ENCODE peak calls at places on chromosome 17, in eight cellular contexts. Y is stimulated activated CD8-positive, alpha-beta memory T cell treated with anti-CD3 and anti-CD28 coated beads, Interleukin-4, amount 100 ng/mL, for 48 hours; H is T-helper 2 cell; M is OCI-LY7; T is H9; D is BJ; O is fibroblast of mammary gland; I is fibroblast of lung. B is an unnamed sample.

GRCh38 chr17:57576744-57577143 is 168.4 kb downstream of the CCDC182 start:
- DNase-seq in M (no peak), O (no peak), D (no peak), I (no peak), T (no peak), H (no peak), Y (no peak), B (no peak)

GRCh38 chr17:61658183-61658582 is 67.2 kb upstream of the NACA2 start:
- DNase-seq in O (no peak), H (no peak), I (no peak), Y (no peak), M (no peak), T (no peak), D (no peak), B (no peak)

GRCh38 chr17:58268326-58268725 is 12.4 kb downstream of the MPO start:
- DNase-seq in T (no peak), I (no peak), D (no peak), H (no peak), Y (no peak), O (no peak), M (no peak), B (no peak)

GRCh38 chr17:300881-301280 is 51.7 kb downstream of the RPH3AL start:
- DNase-seq in H (no peak), I (no peak), D (no peak), O (no peak), M (no peak), Y (no peak), T (no peak), B (no peak)

GRCh38 chr17:45813051-45813731 is 29.1 kb downstream of the CRHR1 start:
- DNase-seq in D (no peak), H (no peak), O (no peak), I (no peak), Y (no peak), T (peak; percentile 90), M (no peak), B (no peak)

GRCh38 chr17:77610980-77611641 is 347.4 kb upstream of the TNRC6C start:
- DNase-seq in I (no peak), D (peak; percentile 35), Y (no peak), T (no peak), O (peak; percentile 43), M (no peak), H (no peak), B (no peak)

GRCh38 chr17:7329360-7330098 is 394 bp upstream of the NEURL4 start:
- DNase-seq in I (peak; percentile 100), M (peak; percentile 100), H (peak; percentile 86), D (peak; percentile 95), T (peak; percentile 100), Y (peak; percentile 96), O (peak; percentile 98), B (peak; percentile 97)

GRCh38 chr17:17722906-17723353 is 41.7 kb downstream of the RAI1 start:
- DNase-seq in D (no peak), H (no peak), M (no peak), Y (no peak), I (no peak), O (no peak), T (no peak), B (no peak)

GRCh38 chr17:81083125-81083765 is 48.3 kb downstream of the BAIAP2 start:
- DNase-seq in O (no peak), T (no peak), M (no peak), D (no peak), I (no peak), Y (no peak), H (no peak), B (no peak)

GRCh38 chr17:17808706-17809432 is 27.9 kb downstream of the SREBF1 start:
- DNase-seq in D (no peak), Y (peak; percentile 56), T (no peak), M (peak; percentile 48), H (no peak), I (peak; percentile 45), O (peak; percentile 63), B (no peak)

GRCh38 chr17:32783602-32784001 is 93.3 kb downstream of the MYO1D start:
- DNase-seq in Y (no peak), M (peak; percentile 68), H (no peak), T (no peak), D (no peak), I (peak; percentile 53), O (peak; percentile 76), B (peak; percentile 55)

GRCh38 chr17:27539794-27540193 is 83.5 kb downstream of the KSR1 start:
- DNase-seq in M (no peak), D (no peak), T (no peak), O (no peak), H (no peak), I (no peak), Y (no peak), B (no peak)

GRCh38 chr17:44011876-44012275 is 2.9 kb downstream of the TMEM101 start:
- DNase-seq in T (no peak), D (no peak), I (no peak), Y (no peak), H (no peak), O (no peak), M (no peak), B (no peak)

GRCh38 chr17:37683454-37683984 is 40.3 kb upstream of the DDX52 start:
- DNase-seq in T (no peak), Y (no peak), D (no peak), H (no peak), O (no peak), I (no peak), M (no peak), B (no peak)

GRCh38 chr17:17314501-17315071 is 11.4 kb downstream of the NT5M start:
- DNase-seq in Y (no peak), D (no peak), M (no peak), O (no peak), I (no peak), H (no peak), T (no peak), B (no peak)

GRCh38 chr17:65745241-65745640 is 183.8 kb upstream of the AXIN2 start:
- DNase-seq in Y (no peak), D (no peak), T (no peak), O (no peak), I (no peak), H (no peak), M (no peak), B (no peak)

GRCh38 chr17:4436381-4436780 is 2.6 kb downstream of the SPNS3 start:
- DNase-seq in D (no peak), Y (no peak), T (no peak), M (no peak), O (no peak), I (no peak), H (no peak), B (no peak)

GRCh38 chr17:79746955-79747507 is 16.3 kb downstream of the ENPP7 start:
- DNase-seq in T (peak; percentile 69), Y (no peak), O (no peak), D (no peak), H (no peak), M (no peak), I (no peak), B (no peak)

GRCh38 chr17:17567114-17567513 is 24.4 kb downstream of the PEMT start:
- DNase-seq in O (no peak), H (no peak), M (no peak), D (no peak), I (no peak), T (no peak), Y (no peak), B (no peak)

GRCh38 chr17:45641541-45641940 is 142.6 kb upstream of the CRHR1 start:
- DNase-seq in D (no peak), H (no peak), Y (no peak), I (no peak), T (no peak), O (no peak), M (no peak), B (no peak)

GRCh38 chr17:40433551-40434384 is 9.5 kb upstream of the IGFBP4 start:
- DNase-seq in D (no peak), H (no peak), T (peak; percentile 90), Y (peak; percentile 55), I (no peak), O (no peak), M (peak; percentile 34), B (no peak)

GRCh38 chr17:45092932-45093430 is 31.9 kb downstream of the NMT1 start:
- DNase-seq in I (peak; percentile 100), Y (no peak), O (peak; percentile 98), M (no peak), D (peak; percentile 95), H (no peak), T (no peak), B (peak; percentile 95)

GRCh38 chr17:57418463-57419246 is 162.3 kb downstream of the MSI2 start:
- DNase-seq in O (no peak), H (no peak), M (no peak), T (no peak), D (no peak), Y (no peak), I (no peak), B (no peak)

GRCh38 chr17:75596320-75597087 is 8.9 kb downstream of the MYO15B start:
- DNase-seq in T (peak; percentile 31), O (no peak), D (no peak), H (no peak), Y (no peak), I (no peak), M (no peak), B (no peak)

GRCh38 chr17:31745964-31746650 is 112.9 kb downstream of the COPRS start:
- DNase-seq in T (no peak), M (no peak), O (no peak), Y (no peak), D (no peak), H (no peak), I (no peak), B (no peak)

GRCh38 chr17:59914274-59914854 is 21.4 kb downstream of the RPS6KB1 start:
- DNase-seq in O (peak; percentile 66), H (no peak), M (peak; percentile 67), Y (no peak), D (no peak), I (peak; percentile 33), T (no peak), B (peak; percentile 42)

GRCh38 chr17:81440511-81441244 is 45.4 kb downstream of the BAHCC1 start:
- DNase-seq in H (no peak), Y (peak; percentile 49), O (no peak), I (no peak), T (peak; percentile 93), M (peak; percentile 81), D (no peak), B (no peak)

GRCh38 chr17:2195729-2196128 is 107.9 kb downstream of the SMG6 start:
- DNase-seq in Y (peak; percentile 76), H (no peak), O (no peak), M (no peak), D (no peak), T (no peak), I (peak; percentile 86), B (peak; percentile 62)

GRCh38 chr17:83116783-83117555 is 37.6 kb downstream of the METRNL start:
- DNase-seq in T (no peak), I (no peak), M (no peak), H (no peak), D (no peak), O (no peak), Y (no peak), B (no peak)

GRCh38 chr17:59754547-59754946 is 47.1 kb downstream of the VMP1 start:
- DNase-seq in T (no peak), M (no peak), I (peak; percentile 100), D (peak; percentile 77), H (no peak), O (peak; percentile 98), Y (no peak), B (peak; percentile 99)

GRCh38 chr17:80720624-80721577 is 176.3 kb downstream of the RPTOR start:
- DNase-seq in H (no peak), O (peak; percentile 89), M (peak; percentile 91), Y (peak; percentile 69), T (no peak), D (no peak), I (peak; percentile 75), B (peak; percentile 81)

GRCh38 chr17:28811594-28812135 is 30.9 kb downstream of the FAM222B start:
- DNase-seq in M (peak; percentile 19), H (no peak), Y (no peak), D (no peak), T (no peak), O (peak; percentile 28), I (peak; percentile 21), B (peak; percentile 9)

GRCh38 chr17:17177186-17177585 is 28.9 kb downstream of the PLD6 start:
- DNase-seq in Y (no peak), T (no peak), I (no peak), H (no peak), D (no peak), O (no peak), M (no peak), B (no peak)

GRCh38 chr17:67375761-67376160 is 1.3 kb upstream of the PITPNC1 start:
- DNase-seq in M (no peak), I (no peak), H (no peak), O (peak; percentile 51), Y (peak; percentile 16), T (no peak), D (no peak), B (no peak)

B was measured in RPMI7951.